ENCODE peak calls at places on chromosomes 11 and 22, in seven cellular contexts. H is HCT116, C is IMR-90, D is K562, M is GM12878, O is H1, X is HepG2. N is an unnamed sample.

GRCh38 chr11:126834573-126834972 is 166.0 kb downstream of the KIRREL3 start:
- DNase-seq in X (no peak), C (no peak), O (no peak), M (no peak), D (no peak), H (no peak), N (no peak)

GRCh38 chr11:27551127-27551526 is 44.6 kb upstream of the LIN7C start:
- DNase-seq in X (no peak), C (no peak), M (no peak), H (no peak), O (no peak), D (no peak), N (no peak)

GRCh38 chr11:28257761-28258160 is 149.6 kb downstream of the METTL15 start:
- DNase-seq in O (no peak), M (no peak), C (peak), H (no peak), D (no peak), X (no peak), N (no peak)

GRCh38 chr11:126518130-126518995 is 162.9 kb downstream of the ST3GAL4 start:
- DNase-seq in C (no peak), O (no peak), H (no peak), X (no peak), D (no peak), M (no peak), N (no peak)

GRCh38 chr11:102241026-102241425 is 76.3 kb upstream of the BIRC3 start:
- DNase-seq in D (no peak), C (peak), O (no peak), X (no peak), M (no peak), H (no peak), N (no peak)

GRCh38 chr22:29313126-29314071 is 2.1 kb downstream of the RASL10A start:
- DNase-seq in D (no peak), X (no peak), C (no peak), O (peak), H (peak), M (no peak), N (peak)

GRCh38 chr11:50098186-50098725 is 65.6 kb downstream of the OR4C45 start:
- DNase-seq in X (no peak), O (no peak), C (no peak), M (no peak), H (no peak), D (no peak), N (no peak)

GRCh38 chr11:93831343-93832082 is 18.9 kb downstream of the VSTM5 start:
- DNase-seq in O (no peak), D (no peak), C (no peak), M (no peak), H (no peak), X (no peak), N (no peak)

GRCh38 chr22:29306830-29307657 is 594 bp downstream of the GAS2L1 start:
- DNase-seq in O (no peak), H (no peak), D (peak), X (peak), C (peak), M (no peak), N (peak)

GRCh38 chr22:23608583-23608982 is 23.5 kb downstream of the DRICH1 start:
- DNase-seq in D (peak), C (peak), X (no peak), O (peak), M (no peak), H (no peak), N (no peak)

GRCh38 chr11:22432331-22433065 is 94.3 kb downstream of the SLC17A6 start:
- DNase-seq in H (no peak), C (peak), X (no peak), O (peak), M (no peak), D (peak), N (no peak)

GRCh38 chr11:40388097-40388818 is 1071.2 kb downstream of the LRRC4C start:
- DNase-seq in X (no peak), C (peak), O (no peak), H (no peak), M (no peak), D (no peak), N (no peak)

GRCh38 chr22:20798974-20799373 is 25.1 kb downstream of the SERPIND1 start:
- DNase-seq in C (no peak), H (no peak), D (no peak), X (no peak), M (no peak), O (no peak), N (no peak)

GRCh38 chr22:43152355-43153071 is 1.2 kb downstream of the TSPO start:
- DNase-seq in D (peak), M (no peak), O (peak), X (no peak), H (no peak), C (peak), N (no peak)

GRCh38 chr11:66745356-66746235 is 16.6 kb upstream of the SPTBN2 start:
- DNase-seq in O (peak), D (peak), X (no peak), H (no peak), M (no peak), C (no peak), N (peak)
- TF ChIP-seq CEBPB in O (no peak), D (no peak), X (no peak), H (no peak), M (no peak), C (no peak), N (no peak)

GRCh38 chr22:41417622-41418390 is 28.8 kb downstream of the TOB2 start:
- DNase-seq in X (no peak), C (no peak), O (no peak), M (no peak), H (no peak), D (no peak), N (no peak)
- TF ChIP-seq CEBPB in X (no peak), C (no peak), O (no peak), M (no peak), H (no peak), D (no peak), N (no peak)

GRCh38 chr11:57458060-57458409 is 2.3 kb upstream of the RTN4RL2 start:
- DNase-seq in X (no peak), C (no peak), H (no peak), O (peak), D (no peak), M (no peak), N (no peak)

GRCh38 chr11:57459112-57460016 is 964 bp upstream of the RTN4RL2 start:
- DNase-seq in M (no peak), X (no peak), H (no peak), C (peak), O (peak), D (peak), N (peak)

GRCh38 chr11:57456960-57457642 is 3.2 kb upstream of the RTN4RL2 start:
- DNase-seq in D (peak), H (peak), M (no peak), X (peak), O (peak), C (peak), N (peak)

GRCh38 chr11:57458410-57459111 is 1.8 kb upstream of the RTN4RL2 start:
- DNase-seq in O (peak), M (no peak), C (peak), X (no peak), D (peak), H (no peak), N (peak)

DNA sequence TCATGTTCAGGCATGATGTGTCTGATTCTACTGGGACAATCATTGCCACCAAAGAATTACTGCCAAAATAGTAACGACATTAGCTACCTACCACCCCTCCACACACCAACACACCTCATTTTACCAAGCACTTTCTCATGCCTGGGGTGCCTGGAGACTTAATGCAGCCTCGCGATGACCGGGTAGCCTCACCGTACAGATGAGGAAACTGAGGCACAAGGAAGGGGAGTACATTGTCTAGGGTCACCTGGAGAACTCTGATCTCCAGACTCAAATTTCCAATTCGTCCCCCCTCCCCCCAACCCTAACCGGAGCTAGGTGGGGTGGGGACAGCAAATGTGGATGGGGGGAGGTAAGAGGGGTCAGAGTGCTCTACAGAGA is 2.7 kb upstream of the RTN4RL2 start:
- DNase-seq in D (no peak), C (no peak), H (no peak), O (no peak), X (no peak), M (no peak), N (no peak)
- TF ChIP-seq CEBPB in D (no peak), C (no peak), H (no peak), O (no peak), X (no peak), M (no peak), N (no peak)

GRCh38 chr11:76799061-76799804 is 16.1 kb downstream of the TSKU start:
- DNase-seq in C (peak), D (peak), X (peak), M (no peak), O (peak), H (no peak), N (peak)
- TF ChIP-seq CEBPB in C (peak), D (no peak), X (peak), M (no peak), O (no peak), H (no peak), N (peak)

GRCh38 chr11:107776062-107776461 is 64.2 kb upstream of the SLN start:
- DNase-seq in D (no peak), H (no peak), C (no peak), M (no peak), O (no peak), X (no peak), N (no peak)

GRCh38 chr11:107780136-107780535 is 68.3 kb upstream of the SLN start:
- DNase-seq in X (no peak), M (no peak), O (no peak), D (no peak), C (no peak), H (no peak), N (no peak)

GRCh38 chr11:107780775-107781174 is 68.9 kb upstream of the SLN start:
- DNase-seq in D (no peak), M (no peak), H (no peak), C (no peak), O (no peak), X (no peak), N (no peak)

GRCh38 chr11:107777094-107777493 is 65.2 kb upstream of the SLN start:
- DNase-seq in O (no peak), M (no peak), D (no peak), H (no peak), C (no peak), X (no peak), N (no peak)

DNA sequence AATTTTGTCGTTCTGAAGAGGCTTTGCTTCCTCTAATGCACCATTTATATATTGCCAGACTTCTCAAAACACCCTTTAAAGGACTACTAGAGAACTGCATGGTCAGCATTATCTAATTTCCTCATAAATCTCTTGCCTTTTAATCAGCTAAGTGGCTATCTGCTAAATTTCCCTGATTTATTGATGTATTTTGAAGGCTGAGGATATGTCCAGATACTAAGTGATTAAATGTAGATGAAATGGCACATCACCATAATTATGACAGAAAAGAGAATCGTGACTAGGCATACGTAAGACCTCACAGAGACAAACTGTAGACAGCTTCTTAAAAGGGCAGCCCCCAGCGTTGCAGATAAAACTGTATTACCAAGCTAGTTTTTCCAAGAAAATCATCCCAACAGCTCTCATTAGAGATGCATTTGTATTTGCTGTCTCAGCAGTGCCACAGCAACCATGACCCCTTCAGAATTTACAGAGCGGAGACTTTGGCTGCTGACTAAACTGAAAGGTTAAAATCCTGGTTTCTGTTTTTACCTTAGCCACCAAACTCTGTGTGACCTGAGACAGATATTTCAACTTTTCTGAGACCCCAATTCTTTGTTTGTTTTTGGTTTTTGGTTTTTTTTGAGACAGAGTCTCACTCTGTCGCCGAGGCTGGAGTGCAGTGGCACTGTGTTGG is 67.1 kb upstream of the SLN start:
- DNase-seq in X (no peak), D (no peak), O (no peak), C (no peak), M (no peak), H (no peak), N (no peak)
- TF ChIP-seq CEBPB in X (no peak), D (no peak), O (no peak), C (no peak), M (no peak), H (no peak), N (no peak)

N was measured in A549.